ENCODE peak calls at places on chromosome 11, in eight cellular contexts. One of them, this sample, is unnamed.

GRCh38 chr11:123543796-123544195 is 110.6 kb downstream of the SCN3B start:
- DNase-seq in naive thymus-derived CD8-positive, alpha-beta T cell: no peak
- DNase-seq in prostate gland: no peak
- DNase-seq in PC-3: peak
- DNase-seq in stimulated activated naive CD4-positive, alpha-beta T cell: no peak
- DNase-seq in NCI-H1092 treated with DMSO at 0.1 percent for 48 hours: no peak
- DNase-seq in substantia nigra: no peak
- DNase-seq in RCC 7860: no peak
- DNase-seq in this sample: no peak

GRCh38 chr11:75913984-75914383 is 99.0 kb downstream of the UVRAG start:
- DNase-seq in naive thymus-derived CD8-positive, alpha-beta T cell: no peak
- DNase-seq in prostate gland: no peak
- DNase-seq in PC-3: no peak
- DNase-seq in NCI-H1092 treated with DMSO at 0.1 percent for 48 hours: no peak
- DNase-seq in substantia nigra: no peak
- DNase-seq in RCC 7860: no peak
- DNase-seq in stimulated activated naive CD4-positive, alpha-beta T cell: no peak
- DNase-seq in this sample: no peak

GRCh38 chr11:130689222-130689908 is 226.9 kb downstream of the SNX19 start:
- DNase-seq in stimulated activated naive CD4-positive, alpha-beta T cell: no peak
- DNase-seq in prostate gland: no peak
- DNase-seq in substantia nigra: no peak
- DNase-seq in RCC 7860: no peak
- DNase-seq in naive thymus-derived CD8-positive, alpha-beta T cell: no peak
- DNase-seq in PC-3: peak
- DNase-seq in NCI-H1092 treated with DMSO at 0.1 percent for 48 hours: no peak
- DNase-seq in this sample: no peak

GRCh38 chr11:113255096-113255495 is 59.3 kb upstream of the TTC12 start:
- DNase-seq in NCI-H1092 treated with DMSO at 0.1 percent for 48 hours: no peak
- DNase-seq in stimulated activated naive CD4-positive, alpha-beta T cell: no peak
- DNase-seq in naive thymus-derived CD8-positive, alpha-beta T cell: no peak
- DNase-seq in PC-3: no peak
- DNase-seq in RCC 7860: no peak
- DNase-seq in prostate gland: no peak
- DNase-seq in substantia nigra: no peak
- DNase-seq in this sample: no peak

GRCh38 chr11:61377461-61378160 is 14.8 kb upstream of the TMEM216 start:
- DNase-seq in naive thymus-derived CD8-positive, alpha-beta T cell: no peak
- DNase-seq in substantia nigra: no peak
- DNase-seq in RCC 7860: no peak
- DNase-seq in PC-3: no peak
- DNase-seq in stimulated activated naive CD4-positive, alpha-beta T cell: no peak
- DNase-seq in NCI-H1092 treated with DMSO at 0.1 percent for 48 hours: no peak
- DNase-seq in prostate gland: no peak
- DNase-seq in this sample: no peak

GRCh38 chr11:96008161-96008560 is 84.3 kb upstream of the MTMR2 start:
- DNase-seq in stimulated activated naive CD4-positive, alpha-beta T cell: no peak
- DNase-seq in prostate gland: no peak
- DNase-seq in PC-3: no peak
- DNase-seq in substantia nigra: no peak
- DNase-seq in RCC 7860: no peak
- DNase-seq in NCI-H1092 treated with DMSO at 0.1 percent for 48 hours: no peak
- DNase-seq in naive thymus-derived CD8-positive, alpha-beta T cell: no peak
- DNase-seq in this sample: no peak

GRCh38 chr11:20162824-20163777 is 2.8 kb upstream of the DBX1 start:
- DNase-seq in NCI-H1092 treated with DMSO at 0.1 percent for 48 hours: peak
- DNase-seq in stimulated activated naive CD4-positive, alpha-beta T cell: peak
- DNase-seq in prostate gland: no peak
- DNase-seq in RCC 7860: no peak
- DNase-seq in PC-3: no peak
- DNase-seq in naive thymus-derived CD8-positive, alpha-beta T cell: no peak
- DNase-seq in substantia nigra: no peak
- DNase-seq in this sample: no peak

GRCh38 chr11:116535954-116536353 is 236.8 kb downstream of the BUD13 start:
- DNase-seq in naive thymus-derived CD8-positive, alpha-beta T cell: no peak
- DNase-seq in RCC 7860: no peak
- DNase-seq in prostate gland: no peak
- DNase-seq in stimulated activated naive CD4-positive, alpha-beta T cell: no peak
- DNase-seq in PC-3: no peak
- DNase-seq in substantia nigra: no peak
- DNase-seq in NCI-H1092 treated with DMSO at 0.1 percent for 48 hours: no peak
- DNase-seq in this sample: no peak

GRCh38 chr11:47773882-47774281 is 6.7 kb upstream of the FNBP4 start:
- DNase-seq in NCI-H1092 treated with DMSO at 0.1 percent for 48 hours: no peak
- DNase-seq in PC-3: no peak
- DNase-seq in prostate gland: no peak
- DNase-seq in naive thymus-derived CD8-positive, alpha-beta T cell: no peak
- DNase-seq in RCC 7860: no peak
- DNase-seq in substantia nigra: no peak
- DNase-seq in stimulated activated naive CD4-positive, alpha-beta T cell: no peak
- DNase-seq in this sample: no peak